ENCODE peak calls at places on chromosomes 1 and 21, in seven cellular contexts. R is psoas muscle, W is A673, O is body of pancreas, N is IMR-90, B is SK-N-SH, L is Karpas-422. J is an unnamed sample. For H3K4me1 and H3K9me3, the result is how much of the 10 kb centered on the place peaks cover.

GRCh38 chr1:202286622-202287097 is 55.1 kb downstream of the UBE2T start:
- DNase-seq in B (no peak), W (no peak), R (no peak), O (peak), N (peak), L (no peak), J (no peak)

GRCh38 chr1:164713446-164714204 is 154.6 kb downstream of the PBX1 start:
- DNase-seq in R (no peak), L (no peak), W (no peak), B (no peak), N (peak), O (no peak), J (no peak)

GRCh38 chr1:156781585-156782186 is 14.4 kb downstream of the PRCC start:
- DNase-seq in L (no peak), O (no peak), R (no peak), B (no peak), N (peak), W (no peak), J (no peak)

GRCh38 chr1:42311897-42312296 is 23.1 kb downstream of the FOXJ3 start:
- DNase-seq in W (no peak), N (no peak), O (no peak), R (no peak), B (no peak), L (no peak), J (no peak)

GRCh38 chr1:17601643-17602382 is 62.3 kb downstream of the ARHGEF10L start:
- DNase-seq in R (no peak), B (no peak), L (no peak), O (no peak), W (no peak), N (no peak), J (no peak)

GRCh38 chr1:162944974-162945639 is 84.1 kb upstream of the CCDC190 start:
- DNase-seq in W (peak), R (no peak), B (peak), L (no peak), O (no peak), N (no peak), J (no peak)

GRCh38 chr1:214838351-214838750 is 235.4 kb downstream of the CENPF start:
- DNase-seq in R (no peak), B (no peak), N (peak), W (no peak), O (no peak), L (no peak), J (no peak)

GRCh38 chr21:35649186-35649585 is 411.1 kb downstream of the SETD4 start:
- DNase-seq in B (no peak), L (no peak), O (no peak), N (peak), W (no peak), R (no peak), J (no peak)

GRCh38 chr1:71303617-71304041 is 222.8 kb upstream of the ZRANB2 start:
- DNase-seq in N (no peak), L (no peak), R (no peak), O (no peak), B (no peak), W (no peak), J (no peak)

GRCh38 chr1:8651236-8651890 is 166.1 kb downstream of the RERE start:
- DNase-seq in R (no peak), L (no peak), O (no peak), B (no peak), W (no peak), N (no peak), J (peak)

GRCh38 chr1:165595561-165595960 is 35.5 kb upstream of the MGST3 start:
- DNase-seq in O (no peak), B (no peak), N (peak), W (no peak), R (no peak), L (no peak), J (no peak)

GRCh38 chr1:180501865-180502360 is 464 bp downstream of the ACBD6 start:
- DNase-seq in N (no peak), W (no peak), L (no peak), R (no peak), B (no peak), O (peak), J (no peak)

GRCh38 chr1:111851552-111851951 is 95.9 kb downstream of the DDX20 start:
- DNase-seq in N (no peak), B (no peak), R (no peak), W (no peak), O (no peak), L (no peak), J (no peak)

GRCh38 chr21:38661296-38662223 is 144.2 kb upstream of the ETS2 start:
- DNase-seq in W (peak), N (peak), O (no peak), B (peak), L (no peak), R (peak), J (peak)

GRCh38 chr1:212040629-212041028 is 5.1 kb downstream of the DTL start:
- DNase-seq in W (no peak), L (no peak), N (no peak), O (no peak), R (no peak), B (no peak), J (no peak)

GRCh38 chr1:208107817-208108608 is 136.2 kb downstream of the PLXNA2 start:
- DNase-seq in O (peak), N (peak), W (no peak), B (no peak), R (peak), L (no peak), J (peak)

GRCh38 chr1:11383553-11384169 is 95.3 kb upstream of the DISP3 start:
- DNase-seq in R (no peak), B (no peak), O (no peak), L (no peak), N (no peak), W (no peak), J (no peak)

GRCh38 chr1:73911849-73912248 is 286.1 kb downstream of the LRRIQ3 start:
- DNase-seq in N (no peak), L (no peak), O (no peak), R (no peak), B (no peak), W (no peak), J (no peak)

GRCh38 chr1:165875171-165875570 is 47.8 kb downstream of the UCK2 start:
- DNase-seq in N (no peak), L (no peak), R (no peak), O (no peak), W (no peak), B (no peak), J (no peak)

GRCh38 chr21:18801468-18801867 is 397.9 kb upstream of the TMPRSS15 start:
- DNase-seq in W (no peak), O (no peak), B (peak), N (no peak), R (no peak), L (no peak), J (no peak)

GRCh38 chr1:4622821-4623220 is 31.6 kb upstream of the AJAP1 start:
- DNase-seq in B (no peak), L (no peak), O (no peak), N (no peak), W (no peak), R (no peak), J (no peak)

GRCh38 chr1:85374160-85374559 is 90.8 kb downstream of the DDAH1 start:
- DNase-seq in L (no peak), N (peak), W (no peak), B (no peak), R (no peak), O (peak), J (peak)

GRCh38 chr1:183002267-183002666 is 21.0 kb upstream of the LAMC1 start:
- DNase-seq in R (no peak), B (no peak), O (no peak), L (no peak), N (no peak), W (no peak), J (no peak)

GRCh38 chr1:181062800-181063428 is 25.6 kb upstream of the IER5 start:
- DNase-seq in L (peak), B (no peak), W (peak), O (no peak), N (peak), R (peak), J (no peak)

GRCh38 chr21:25366116-25366515 is 241.2 kb downstream of the MRPL39 start:
- DNase-seq in W (no peak), R (no peak), O (no peak), B (no peak), L (no peak), N (no peak), J (no peak)

GRCh38 chr1:229717774-229718173 is 91.7 kb downstream of the URB2 start:
- DNase-seq in L (peak), R (no peak), B (no peak), N (no peak), W (no peak), O (peak), J (no peak)

GRCh38 chr1:151539321-151540020 is 638 bp upstream of the TUFT1 start:
- DNase-seq in W (peak), N (peak), L (peak), B (no peak), O (peak), R (peak), J (peak)

GRCh38 chr1:171422489-171422888 is 62.8 kb upstream of the PRRC2C start:
- DNase-seq in O (no peak), W (no peak), B (no peak), N (peak), L (no peak), R (no peak), J (no peak)

GRCh38 chr1:1033009-1033587 is 13.2 kb downstream of the AGRN start:
- DNase-seq in W (peak), O (peak), N (peak), R (peak), L (peak), B (peak), J (peak)

GRCh38 chr1:94542088-94542671 is 621 bp upstream of the F3 start:
- DNase-seq in R (peak), B (peak), W (peak), O (peak), N (peak), L (no peak), J (peak)

GRCh38 chr1:88595355-88595754 is 88.7 kb upstream of the PKN2 start:
- DNase-seq in O (no peak), W (peak), B (no peak), R (no peak), L (peak), N (peak), J (peak)

GRCh38 chr1:14735861-14736260 is 137.4 kb downstream of the KAZN start:
- DNase-seq in W (no peak), L (no peak), R (no peak), B (no peak), N (no peak), O (no peak), J (no peak)

GRCh38 chr1:245386321-245387002 is 231.7 kb downstream of the KIF26B start:
- DNase-seq in L (no peak), N (no peak), B (no peak), W (no peak), O (no peak), R (no peak), J (no peak)

GRCh38 chr1:18134324-18135046 is 26.9 kb downstream of the IGSF21 start:
- DNase-seq in W (peak), R (no peak), L (no peak), O (no peak), B (peak), N (no peak), J (no peak)

GRCh38 chr21:41864311-41865001 is 14.7 kb downstream of the PRDM15 start:
- DNase-seq in N (no peak), W (no peak), R (no peak), B (no peak), L (no peak), O (no peak), J (no peak)

GRCh38 chr1:65812065-65812464 is 19.4 kb downstream of the PDE4B start:
- DNase-seq in O (no peak), R (no peak), W (no peak), L (no peak), B (no peak), N (peak), J (no peak)

GRCh38 chr1:87064981-87065380 is 150.5 kb downstream of the HS2ST1 start:
- DNase-seq in R (no peak), O (no peak), N (no peak), W (no peak), B (no peak), L (no peak), J (no peak)
- H3K4me1 ChIP-seq in R (under half), O (under half), N (under half), W (under half), B (under half), L (under half), J (under half)

GRCh38 chr1:204406621-204407020 is 5.0 kb downstream of the PPP1R15B start:
- DNase-seq in L (no peak), O (no peak), N (no peak), B (no peak), R (no peak), W (no peak), J (no peak)
- H3K9me3 ChIP-seq in L (under half), O (under half), N (under half), B (under half), R (under half), W (under half), J (under half)

GRCh38 chr1:204576422-204576821 is 60.2 kb downstream of the MDM4 start:
- DNase-seq in B (no peak), L (no peak), N (no peak), W (no peak), R (no peak), O (no peak), J (no peak)
- H3K4me1 ChIP-seq in B (under half), L (under half), N (under half), W (under half), R (under half), O (under half), J (under half)

GRCh38 chr21:39923441-39923840 is 56.2 kb downstream of the PCP4 start:
- DNase-seq in W (no peak), L (no peak), N (no peak), O (no peak), R (no peak), B (no peak), J (no peak)
- H3K9me3 ChIP-seq in W (under half), L (under half), N (under half), O (under half), R (under half), B (under half), J (under half)

J was measured in SJSA1.